ENCODE peak calls at places on chromosomes 2 and 18, in seven cellular contexts. C is breast epithelium, D is NT2/D1, M is neuronal stem cell, G is heart left ventricle, Q is transverse colon, B is left ventricle myocardium inferior. K is an unnamed sample.

GRCh38 chr2:198296665-198297308 is 492.4 kb downstream of the PLCL1 start:
- DNase-seq in C (no peak), D (peak; percentile 82), M (peak; percentile 82), G (no peak), Q (peak; percentile 40), B (no peak), K (peak; percentile 32)

GRCh38 chr18:346607-347006 is 78.8 kb upstream of the THOC1 start:
- DNase-seq in C (no peak), D (no peak), M (no peak), G (no peak), Q (no peak), B (no peak), K (no peak)

GRCh38 chr2:157182834-157183396 is 74.6 kb upstream of the GALNT5 start:
- DNase-seq in C (no peak), D (no peak), M (no peak), G (no peak), Q (no peak), B (no peak), K (peak; percentile 98)

GRCh38 chr2:20928617-20929016 is 105.7 kb upstream of the LDAH start:
- DNase-seq in C (no peak), D (no peak), M (no peak), G (no peak), Q (no peak), B (no peak), K (no peak)

GRCh38 chr2:126634273-126634861 is 21.6 kb upstream of the GYPC start:
- DNase-seq in C (no peak), D (no peak), M (no peak), G (no peak), Q (peak; percentile 23), B (no peak), K (no peak)

GRCh38 chr2:15311201-15311882 is 249.8 kb downstream of the NBAS start:
- DNase-seq in C (no peak), D (no peak), M (no peak), G (no peak), Q (no peak), B (no peak), K (no peak)

GRCh38 chr18:8329186-8329771 is 280.0 kb upstream of the RAB12 start:
- DNase-seq in C (no peak), D (no peak), M (no peak), G (no peak), Q (no peak), B (no peak), K (peak; percentile 25)

GRCh38 chr2:155600296-155600695 is 732.2 kb downstream of the NR4A2 start:
- DNase-seq in C (no peak), D (no peak), M (no peak), G (no peak), Q (no peak), B (no peak), K (no peak)

GRCh38 chr2:231554327-231554726 is 24.1 kb upstream of the NMUR1 start:
- DNase-seq in C (no peak), D (no peak), M (no peak), G (no peak), Q (no peak), B (no peak), K (no peak)

GRCh38 chr2:170972508-170973224 is 43.6 kb downstream of the GORASP2 start:
- DNase-seq in C (no peak), D (no peak), M (no peak), G (no peak), Q (no peak), B (no peak), K (no peak)

GRCh38 chr2:95359501-95359930 is 43.0 kb upstream of the FAHD2A start:
- DNase-seq in C (peak; percentile 42), D (no peak), M (no peak), G (peak; percentile 23), Q (no peak), B (peak; percentile 14), K (no peak)

GRCh38 chr2:44110444-44110843 is 58.2 kb upstream of the PPM1B start:
- DNase-seq in C (no peak), D (no peak), M (no peak), G (no peak), Q (no peak), B (no peak), K (no peak)

GRCh38 chr2:126658316-126658909 is 2.5 kb downstream of the GYPC start:
- DNase-seq in C (no peak), D (no peak), M (no peak), G (no peak), Q (no peak), B (no peak), K (no peak)

GRCh38 chr2:203510256-203510940 is 24.7 kb downstream of the RAPH1 start:
- DNase-seq in C (no peak), D (no peak), M (no peak), G (no peak), Q (no peak), B (no peak), K (no peak)

GRCh38 chr2:26652361-26653041 is 11.3 kb upstream of the CIB4 start:
- DNase-seq in C (no peak), D (no peak), M (no peak), G (no peak), Q (peak; percentile 13), B (no peak), K (no peak)

GRCh38 chr18:69161383-69162028 is 239.2 kb upstream of the DOK6 start:
- DNase-seq in C (no peak), D (no peak), M (peak; percentile 6), G (no peak), Q (no peak), B (no peak), K (no peak)

GRCh38 chr2:40458271-40458794 is 6.4 kb upstream of the SLC8A1 start:
- DNase-seq in C (no peak), D (no peak), M (no peak), G (no peak), Q (no peak), B (no peak), K (no peak)

GRCh38 chr2:236963631-236964030 is 122.1 kb upstream of the COPS8 start:
- DNase-seq in C (no peak), D (no peak), M (no peak), G (no peak), Q (no peak), B (no peak), K (no peak)

GRCh38 chr2:37871453-37872191 is 53.5 kb upstream of the RMDN2 start:
- DNase-seq in C (no peak), D (no peak), M (no peak), G (no peak), Q (no peak), B (no peak), K (peak; percentile 98)

GRCh38 chr2:201960300-201960699 is 73.4 kb upstream of the FZD7 start:
- DNase-seq in C (no peak), D (no peak), M (no peak), G (no peak), Q (no peak), B (no peak), K (no peak)

GRCh38 chr2:162073776-162074578 is at the start of gene DPP4:
- DNase-seq in C (no peak), D (no peak), M (peak; percentile 54), G (peak; percentile 73), Q (peak; percentile 77), B (peak; percentile 34), K (no peak)

DNA sequence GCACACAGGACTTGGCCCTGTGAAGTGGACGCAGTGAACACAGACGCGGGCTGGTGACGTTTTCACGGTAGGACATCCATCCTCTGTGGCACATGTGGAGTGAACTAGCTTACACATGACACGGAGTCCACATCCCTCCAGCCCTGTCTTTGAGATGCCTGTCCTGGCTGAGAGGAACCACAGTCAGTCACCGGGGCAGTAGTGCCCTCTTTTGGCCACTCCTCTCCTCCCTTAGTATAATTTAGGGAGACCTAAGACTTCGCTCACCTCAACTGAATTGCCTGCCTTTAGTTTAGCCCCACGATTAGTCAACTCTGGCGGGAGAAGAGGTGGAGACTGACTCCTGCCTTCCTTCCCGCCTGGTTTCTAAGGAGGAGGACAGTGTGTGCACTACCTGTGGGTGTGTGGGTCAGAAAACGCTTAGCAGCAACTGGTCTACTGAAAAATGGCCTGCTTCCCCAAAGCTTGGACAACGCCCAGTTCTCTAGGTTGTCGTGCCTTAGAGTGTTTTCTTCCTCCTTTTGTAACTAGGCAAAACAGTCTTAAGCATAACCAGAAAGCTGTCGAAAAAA is 70.6 kb downstream of the MBP start:
- DNase-seq in C (no peak), D (no peak), M (no peak), G (no peak), Q (no peak), B (no peak), K (no peak)
- H3K36me3 ChIP-seq in C (no peaks in the 10 kb centered on the region), D (no peaks in the 10 kb centered on the region), M (no peaks in the 10 kb centered on the region), G (no peaks in the 10 kb centered on the region), Q (peaks cover 5% of the 10 kb centered on the region), B (peaks cover 12% of the 10 kb centered on the region), K (peaks cover 1% of the 10 kb centered on the region)

GRCh38 chr18:5159080-5159479 is 38.0 kb downstream of the AKAIN1 start:
- DNase-seq in C (no peak), D (no peak), M (no peak), G (no peak), Q (no peak), B (no peak), K (no peak)
- H3K36me3 ChIP-seq in C (no peaks in the 10 kb centered on the region), D (no peaks in the 10 kb centered on the region), M (no peaks in the 10 kb centered on the region), G (no peaks in the 10 kb centered on the region), Q (no peaks in the 10 kb centered on the region), B (no peaks in the 10 kb centered on the region), K (no peaks in the 10 kb centered on the region)

GRCh38 chr2:234911271-234911670 is 40.5 kb upstream of the SH3BP4 start:
- DNase-seq in C (peak; percentile 76), D (no peak), M (no peak), G (peak; percentile 37), Q (no peak), B (no peak), K (peak; percentile 67)

GRCh38 chr2:234913208-234913626 is 38.6 kb upstream of the SH3BP4 start:
- DNase-seq in C (no peak), D (no peak), M (no peak), G (no peak), Q (no peak), B (no peak), K (no peak)

GRCh38 chr2:234910186-234910679 is 41.6 kb upstream of the SH3BP4 start:
- DNase-seq in C (no peak), D (no peak), M (no peak), G (no peak), Q (no peak), B (no peak), K (no peak)

GRCh38 chr2:234914371-234915154 is 37.3 kb upstream of the SH3BP4 start:
- DNase-seq in C (no peak), D (no peak), M (no peak), G (no peak), Q (no peak), B (no peak), K (no peak)

DNA sequence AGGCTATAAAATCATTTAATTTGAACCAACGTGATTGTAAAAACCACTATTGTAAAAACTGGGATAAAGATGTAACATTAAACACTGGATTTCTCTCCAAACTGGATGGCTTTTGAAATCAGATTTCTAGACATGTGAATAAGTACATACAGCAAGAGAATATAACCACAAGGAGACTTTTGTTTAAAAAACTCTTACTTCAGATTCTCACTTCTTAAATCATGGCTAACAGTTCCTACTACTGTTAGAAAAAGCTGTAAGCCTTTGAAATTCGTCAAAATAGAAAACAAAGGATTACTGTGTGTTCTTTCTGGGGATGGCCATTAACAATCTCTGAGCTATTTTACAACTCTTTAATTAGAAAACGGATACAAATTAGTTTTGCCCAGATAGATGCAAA is 39.4 kb upstream of the SH3BP4 start:
- DNase-seq in C (no peak), D (no peak), M (no peak), G (no peak), Q (no peak), B (no peak), K (no peak)
- H3K36me3 ChIP-seq in C (no peaks in the 10 kb centered on the region), D (no peaks in the 10 kb centered on the region), M (no peaks in the 10 kb centered on the region), G (no peaks in the 10 kb centered on the region), Q (no peaks in the 10 kb centered on the region), B (no peaks in the 10 kb centered on the region), K (no peaks in the 10 kb centered on the region)

GRCh38 chr18:1573732-1574131 is 669.1 kb downstream of the ADCYAP1 start:
- DNase-seq in C (no peak), D (no peak), M (no peak), G (no peak), Q (no peak), B (no peak), K (no peak)

GRCh38 chr18:1578505-1578904 is 673.8 kb downstream of the ADCYAP1 start:
- DNase-seq in C (no peak), D (no peak), M (no peak), G (no peak), Q (no peak), B (no peak), K (no peak)
- H3K36me3 ChIP-seq in C (no peaks in the 10 kb centered on the region), D (no peaks in the 10 kb centered on the region), M (no peaks in the 10 kb centered on the region), G (no peaks in the 10 kb centered on the region), Q (no peaks in the 10 kb centered on the region), B (no peaks in the 10 kb centered on the region), K (no peaks in the 10 kb centered on the region)

K was measured in bronchial epithelial cell.